ENCODE peak calls at places on chromosome 13, in six cellular contexts. One of them, this sample, is unnamed.

GRCh38 chr13:40352807-40353562 is 313.5 kb downstream of the FOXO1 start:
- DNase-seq in kidney epithelial cell: no peak
- DNase-seq in fibroblast of pulmonary artery: peak
- DNase-seq in upper lobe of right lung: no peak
- DNase-seq in GM13976: no peak
- DNase-seq in type B pancreatic cell: no peak
- DNase-seq in this sample: no peak

GRCh38 chr13:32587014-32587773 is 942 bp downstream of the PDS5B start:
- DNase-seq in type B pancreatic cell: peak
- DNase-seq in GM13976: peak
- DNase-seq in fibroblast of pulmonary artery: peak
- DNase-seq in kidney epithelial cell: no peak
- DNase-seq in upper lobe of right lung: peak
- DNase-seq in this sample: peak

GRCh38 chr13:32150794-32151193 is 119.2 kb downstream of the FRY start:
- DNase-seq in upper lobe of right lung: no peak
- DNase-seq in GM13976: no peak
- DNase-seq in type B pancreatic cell: no peak
- DNase-seq in fibroblast of pulmonary artery: peak
- DNase-seq in kidney epithelial cell: no peak
- DNase-seq in this sample: no peak

GRCh38 chr13:25570185-25570584 is 198.4 kb downstream of the ATP8A2 start:
- DNase-seq in kidney epithelial cell: no peak
- DNase-seq in upper lobe of right lung: no peak
- DNase-seq in GM13976: no peak
- DNase-seq in type B pancreatic cell: no peak
- DNase-seq in fibroblast of pulmonary artery: no peak
- DNase-seq in this sample: no peak

GRCh38 chr13:67619346-67619745 is 389.2 kb upstream of the PCDH9 start:
- DNase-seq in GM13976: no peak
- DNase-seq in upper lobe of right lung: no peak
- DNase-seq in type B pancreatic cell: no peak
- DNase-seq in fibroblast of pulmonary artery: no peak
- DNase-seq in kidney epithelial cell: peak
- DNase-seq in this sample: no peak

GRCh38 chr13:108200781-108201398 is 14.4 kb downstream of the LIG4 start:
- DNase-seq in GM13976: no peak
- DNase-seq in upper lobe of right lung: no peak
- DNase-seq in type B pancreatic cell: no peak
- DNase-seq in fibroblast of pulmonary artery: peak
- DNase-seq in kidney epithelial cell: peak
- DNase-seq in this sample: no peak

GRCh38 chr13:97226788-97227627 is 4.9 kb downstream of the MBNL2 start:
- DNase-seq in upper lobe of right lung: no peak
- DNase-seq in fibroblast of pulmonary artery: peak
- DNase-seq in GM13976: no peak
- DNase-seq in kidney epithelial cell: no peak
- DNase-seq in type B pancreatic cell: no peak
- DNase-seq in this sample: peak

GRCh38 chr13:113970810-113971470 is 2.9 kb downstream of the C13orf46 start:
- DNase-seq in upper lobe of right lung: peak
- DNase-seq in type B pancreatic cell: no peak
- DNase-seq in kidney epithelial cell: no peak
- DNase-seq in fibroblast of pulmonary artery: peak
- DNase-seq in GM13976: no peak
- DNase-seq in this sample: no peak

GRCh38 chr13:94657167-94657566 is 55.2 kb downstream of the SOX21 start:
- DNase-seq in kidney epithelial cell: no peak
- DNase-seq in GM13976: no peak
- DNase-seq in fibroblast of pulmonary artery: peak
- DNase-seq in upper lobe of right lung: no peak
- DNase-seq in type B pancreatic cell: no peak
- DNase-seq in this sample: no peak

GRCh38 chr13:103288114-103288513 is 221.9 kb upstream of the SLC10A2 start:
- DNase-seq in type B pancreatic cell: no peak
- DNase-seq in kidney epithelial cell: no peak
- DNase-seq in upper lobe of right lung: no peak
- DNase-seq in fibroblast of pulmonary artery: peak
- DNase-seq in GM13976: no peak
- DNase-seq in this sample: no peak

GRCh38 chr13:95714142-95714832 is 37.3 kb downstream of the DNAJC3 start:
- DNase-seq in kidney epithelial cell: peak
- DNase-seq in upper lobe of right lung: no peak
- DNase-seq in GM13976: no peak
- DNase-seq in fibroblast of pulmonary artery: peak
- DNase-seq in type B pancreatic cell: no peak
- DNase-seq in this sample: no peak

GRCh38 chr13:75836441-75836840 is 200.3 kb downstream of the LMO7 start:
- DNase-seq in fibroblast of pulmonary artery: no peak
- DNase-seq in kidney epithelial cell: no peak
- DNase-seq in GM13976: no peak
- DNase-seq in type B pancreatic cell: no peak
- DNase-seq in upper lobe of right lung: peak
- DNase-seq in this sample: no peak

GRCh38 chr13:91347996-91348905 is 764 bp downstream of the MIR17HG start:
- DNase-seq in kidney epithelial cell: no peak
- DNase-seq in type B pancreatic cell: peak
- DNase-seq in fibroblast of pulmonary artery: peak
- DNase-seq in upper lobe of right lung: peak
- DNase-seq in GM13976: peak
- DNase-seq in this sample: peak

GRCh38 chr13:60439201-60439600 is 42.2 kb downstream of the TDRD3 start:
- DNase-seq in upper lobe of right lung: no peak
- DNase-seq in fibroblast of pulmonary artery: no peak
- DNase-seq in kidney epithelial cell: no peak
- DNase-seq in type B pancreatic cell: no peak
- DNase-seq in GM13976: no peak
- DNase-seq in this sample: no peak

GRCh38 chr13:60435762-60436374 is 38.8 kb downstream of the TDRD3 start:
- DNase-seq in type B pancreatic cell: no peak
- DNase-seq in kidney epithelial cell: no peak
- DNase-seq in GM13976: no peak
- DNase-seq in upper lobe of right lung: no peak
- DNase-seq in fibroblast of pulmonary artery: no peak
- DNase-seq in this sample: no peak

GRCh38 chr13:60441761-60442160 is 44.7 kb downstream of the TDRD3 start:
- DNase-seq in kidney epithelial cell: no peak
- DNase-seq in GM13976: no peak
- DNase-seq in fibroblast of pulmonary artery: no peak
- DNase-seq in upper lobe of right lung: no peak
- DNase-seq in type B pancreatic cell: no peak
- DNase-seq in this sample: no peak
- TF ChIP-seq CTCF in kidney epithelial cell: no peak
- TF ChIP-seq CTCF in GM13976: no peak
- TF ChIP-seq CTCF in fibroblast of pulmonary artery: no peak
- TF ChIP-seq CTCF in upper lobe of right lung: no peak
- TF ChIP-seq CTCF in type B pancreatic cell: no peak
- TF ChIP-seq CTCF in this sample: no peak

GRCh38 chr13:83995930-83996329 is 113.7 kb upstream of the SLITRK1 start:
- DNase-seq in GM13976: no peak
- DNase-seq in kidney epithelial cell: no peak
- DNase-seq in type B pancreatic cell: no peak
- DNase-seq in fibroblast of pulmonary artery: no peak
- DNase-seq in upper lobe of right lung: no peak
- DNase-seq in this sample: no peak
- TF ChIP-seq CTCF in GM13976: no peak
- TF ChIP-seq CTCF in kidney epithelial cell: no peak
- TF ChIP-seq CTCF in type B pancreatic cell: no peak
- TF ChIP-seq CTCF in fibroblast of pulmonary artery: no peak
- TF ChIP-seq CTCF in upper lobe of right lung: no peak
- TF ChIP-seq CTCF in this sample: no peak

GRCh38 chr13:47794963-47795362 is 206.1 kb downstream of the SUCLA2 start:
- DNase-seq in upper lobe of right lung: no peak
- DNase-seq in GM13976: peak
- DNase-seq in type B pancreatic cell: no peak
- DNase-seq in fibroblast of pulmonary artery: peak
- DNase-seq in kidney epithelial cell: no peak
- DNase-seq in this sample: no peak
- TF ChIP-seq CTCF in upper lobe of right lung: peak
- TF ChIP-seq CTCF in GM13976: no peak
- TF ChIP-seq CTCF in type B pancreatic cell: peak
- TF ChIP-seq CTCF in fibroblast of pulmonary artery: peak
- TF ChIP-seq CTCF in kidney epithelial cell: peak
- TF ChIP-seq CTCF in this sample: no peak

GRCh38 chr13:28678809-28679208 is 19.9 kb downstream of the POMP start:
- DNase-seq in upper lobe of right lung: no peak
- DNase-seq in fibroblast of pulmonary artery: peak
- DNase-seq in kidney epithelial cell: no peak
- DNase-seq in GM13976: no peak
- DNase-seq in type B pancreatic cell: no peak
- DNase-seq in this sample: no peak
- TF ChIP-seq CTCF in upper lobe of right lung: no peak
- TF ChIP-seq CTCF in fibroblast of pulmonary artery: peak
- TF ChIP-seq CTCF in kidney epithelial cell: no peak
- TF ChIP-seq CTCF in GM13976: peak
- TF ChIP-seq CTCF in type B pancreatic cell: no peak
- TF ChIP-seq CTCF in this sample: peak

GRCh38 chr13:98866882-98867281 is 111.0 kb downstream of the DOCK9 start:
- DNase-seq in GM13976: no peak
- DNase-seq in kidney epithelial cell: no peak
- DNase-seq in fibroblast of pulmonary artery: no peak
- DNase-seq in upper lobe of right lung: no peak
- DNase-seq in type B pancreatic cell: no peak
- DNase-seq in this sample: no peak
- TF ChIP-seq CTCF in GM13976: no peak
- TF ChIP-seq CTCF in kidney epithelial cell: no peak
- TF ChIP-seq CTCF in fibroblast of pulmonary artery: peak
- TF ChIP-seq CTCF in upper lobe of right lung: no peak
- TF ChIP-seq CTCF in type B pancreatic cell: peak
- TF ChIP-seq CTCF in this sample: no peak

DNA sequence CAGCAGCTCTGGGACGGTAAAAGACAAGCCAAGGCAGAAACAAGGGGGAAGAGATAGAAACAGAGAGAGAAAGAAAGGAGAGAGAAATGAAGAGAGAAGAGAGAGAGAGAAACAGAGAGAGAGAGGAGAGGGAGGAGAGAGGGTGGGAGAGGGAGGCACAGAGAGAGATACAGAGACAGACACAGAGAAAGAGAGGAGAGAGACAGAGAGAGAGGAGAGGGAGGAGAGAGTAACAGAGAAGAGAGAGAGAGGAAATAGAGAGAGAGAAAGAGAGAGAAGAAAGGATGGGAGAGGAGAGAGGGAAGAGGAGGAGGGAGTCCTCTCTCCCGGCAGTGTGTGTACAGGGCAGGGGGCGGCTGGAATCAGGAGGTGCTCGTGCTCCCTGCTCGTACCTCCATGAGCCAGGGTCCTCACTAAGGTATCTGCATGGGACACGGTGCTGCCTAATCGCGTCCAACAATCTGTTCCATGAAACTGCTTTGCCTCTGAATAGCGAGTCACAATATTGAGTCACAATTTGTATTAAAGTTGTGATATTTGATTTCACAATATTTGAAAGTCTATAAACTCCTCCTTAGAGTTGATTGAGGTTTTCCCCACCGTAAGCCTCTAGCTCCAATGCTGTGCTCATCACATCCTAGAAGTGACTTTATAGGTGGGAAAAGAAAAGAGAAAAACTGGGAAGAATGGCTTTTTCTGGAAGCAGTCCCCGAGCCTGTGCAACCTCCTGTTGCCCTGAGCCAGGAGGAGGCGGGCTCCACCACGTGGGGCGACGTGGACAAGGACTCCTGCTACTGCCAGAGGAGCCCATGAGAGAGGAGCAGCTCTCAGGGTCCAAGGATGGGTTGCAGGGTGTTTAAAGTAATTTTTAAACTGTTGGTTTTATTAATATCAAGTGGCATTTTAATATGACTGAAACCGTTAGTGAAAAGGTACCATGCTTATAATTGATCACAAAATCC is 81.7 kb upstream of the ARHGEF7 start:
- DNase-seq in fibroblast of pulmonary artery: no peak
- DNase-seq in type B pancreatic cell: no peak
- DNase-seq in kidney epithelial cell: no peak
- DNase-seq in upper lobe of right lung: no peak
- DNase-seq in GM13976: no peak
- DNase-seq in this sample: no peak
- TF ChIP-seq CTCF in fibroblast of pulmonary artery: no peak
- TF ChIP-seq CTCF in type B pancreatic cell: no peak
- TF ChIP-seq CTCF in kidney epithelial cell: no peak
- TF ChIP-seq CTCF in upper lobe of right lung: no peak
- TF ChIP-seq CTCF in GM13976: no peak
- TF ChIP-seq CTCF in this sample: no peak

DNA sequence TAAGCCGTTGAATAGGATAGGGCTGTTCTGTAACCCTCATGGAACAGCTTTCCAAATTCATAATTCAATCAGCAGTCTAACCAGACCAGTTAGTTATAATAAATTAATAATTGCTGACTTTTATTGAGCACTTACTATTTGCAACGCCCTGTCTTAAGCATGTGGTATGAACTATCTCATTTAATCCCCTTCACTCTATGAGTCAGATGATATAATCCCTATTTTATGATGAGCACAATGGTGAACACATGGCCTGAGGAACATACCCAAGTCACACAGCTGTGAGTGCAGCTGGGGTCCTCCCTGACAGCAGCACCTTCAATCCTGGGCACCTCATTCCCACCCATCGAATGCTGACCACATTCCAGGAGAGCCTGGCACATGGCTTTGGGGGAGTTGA is 28.0 kb upstream of the SACS start:
- DNase-seq in fibroblast of pulmonary artery: no peak
- DNase-seq in GM13976: no peak
- DNase-seq in upper lobe of right lung: no peak
- DNase-seq in kidney epithelial cell: no peak
- DNase-seq in type B pancreatic cell: no peak
- DNase-seq in this sample: no peak
- TF ChIP-seq CTCF in fibroblast of pulmonary artery: no peak
- TF ChIP-seq CTCF in GM13976: no peak
- TF ChIP-seq CTCF in upper lobe of right lung: no peak
- TF ChIP-seq CTCF in kidney epithelial cell: no peak
- TF ChIP-seq CTCF in type B pancreatic cell: no peak
- TF ChIP-seq CTCF in this sample: no peak

DNA sequence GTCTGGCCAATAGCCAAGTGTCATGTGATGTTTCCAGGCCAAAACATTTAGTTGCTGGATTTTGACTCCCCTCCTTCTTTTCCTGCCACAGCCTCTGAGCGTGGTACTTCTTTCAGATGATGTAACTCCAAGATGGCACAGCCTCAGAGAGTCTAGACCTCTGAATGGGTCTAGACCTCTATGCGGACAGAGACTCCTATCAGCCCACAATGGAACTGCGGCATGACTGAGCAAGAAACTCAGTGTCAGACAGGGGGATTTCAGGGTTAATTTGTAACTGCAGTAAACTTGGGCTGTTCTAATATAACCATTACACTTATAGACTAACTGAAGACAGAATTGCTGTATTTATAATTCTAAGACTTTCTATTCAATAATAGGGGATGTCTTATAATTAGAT is 42.6 kb upstream of the ZDHHC20 start:
- DNase-seq in type B pancreatic cell: no peak
- DNase-seq in GM13976: no peak
- DNase-seq in kidney epithelial cell: no peak
- DNase-seq in fibroblast of pulmonary artery: no peak
- DNase-seq in upper lobe of right lung: no peak
- DNase-seq in this sample: no peak
- TF ChIP-seq CTCF in type B pancreatic cell: no peak
- TF ChIP-seq CTCF in GM13976: no peak
- TF ChIP-seq CTCF in kidney epithelial cell: peak
- TF ChIP-seq CTCF in fibroblast of pulmonary artery: no peak
- TF ChIP-seq CTCF in upper lobe of right lung: no peak
- TF ChIP-seq CTCF in this sample: peak